ENCODE peak calls at places on chromosomes 4 and X, in five cellular contexts. P is lower leg skin, G is sigmoid colon, A is heart left ventricle, D is GM12891. J is an unnamed sample.
A peak's percentile ranks its signal among the peaks of the same experiment; 100 is the strongest.

GRCh38 chrX:130053236-130053635 is 57.1 kb downstream of the ELF4 start:
- DNase-seq in G (no peak), D (no peak), A (no peak), P (no peak), J (no peak)

GRCh38 chr4:128974203-128974602 is 119.1 kb downstream of the SCLT1 start:
- DNase-seq in P (no peak), G (no peak), A (no peak), D (no peak), J (no peak)

GRCh38 chr4:47668810-47669408 is 169.0 kb downstream of the CORIN start:
- DNase-seq in A (no peak), G (no peak), D (no peak), P (no peak), J (no peak)

GRCh38 chr4:185457136-185457535 is 14.4 kb downstream of the CCDC110 start:
- DNase-seq in P (no peak), G (no peak), A (no peak), D (no peak), J (no peak)

GRCh38 chrX:10017866-10018265 is 50.7 kb downstream of the CLDN34 start:
- DNase-seq in P (no peak), D (no peak), G (peak; percentile 6), A (no peak), J (no peak)

GRCh38 chrX:103613362-103613761 is 5.6 kb downstream of the TCEAL3 start:
- DNase-seq in A (no peak), P (no peak), G (no peak), D (no peak), J (no peak)

GRCh38 chr4:2792396-2792710 is 532 bp upstream of the SH3BP2 start:
- DNase-seq in G (no peak), D (no peak), P (no peak), A (peak; percentile 20), J (no peak)

GRCh38 chr4:120007171-120007894 is 59.3 kb downstream of the MAD2L1 start:
- DNase-seq in P (no peak), A (no peak), D (no peak), G (no peak), J (no peak)

GRCh38 chrX:118188977-118189376 is 72.4 kb upstream of the KLHL13 start:
- DNase-seq in D (no peak), P (no peak), A (no peak), G (no peak), J (no peak)

GRCh38 chrX:69305333-69306062 is 140.2 kb upstream of the PJA1 start:
- DNase-seq in A (no peak), D (no peak), P (no peak), G (no peak), J (no peak)

GRCh38 chr4:77821775-77822174 is 2.6 kb upstream of the CNOT6L start:
- DNase-seq in D (no peak), A (no peak), G (no peak), P (no peak), J (no peak)

GRCh38 chrX:9231491-9231890 is 197.6 kb upstream of the FAM9B start:
- DNase-seq in G (no peak), D (no peak), A (no peak), P (no peak), J (no peak)

GRCh38 chrX:18075603-18076002 is 145.1 kb downstream of the BEND2 start:
- DNase-seq in G (no peak), D (no peak), P (no peak), A (no peak), J (no peak)

GRCh38 chr4:108272566-108272965 is 103.8 kb upstream of the LEF1 start:
- DNase-seq in P (no peak), G (no peak), A (no peak), D (no peak), J (no peak)

GRCh38 chr4:10061650-10062415 is 40.5 kb upstream of the SLC2A9 start:
- DNase-seq in A (no peak), G (no peak), P (no peak), D (no peak), J (no peak)

GRCh38 chr4:184280104-184280503 is 62.4 kb upstream of the ENPP6 start:
- DNase-seq in G (no peak), D (no peak), A (no peak), P (no peak), J (no peak)

GRCh38 chrX:17052210-17052609 is 105.8 kb downstream of the REPS2 start:
- DNase-seq in G (no peak), P (no peak), A (no peak), D (no peak), J (no peak)

GRCh38 chrX:40852573-40852972 is 117.2 kb upstream of the MED14 start:
- DNase-seq in D (no peak), G (no peak), A (no peak), P (no peak), J (no peak)

GRCh38 chr4:158814636-158815035 is 45.8 kb downstream of the FNIP2 start:
- DNase-seq in A (no peak), G (no peak), D (no peak), P (no peak), J (no peak)

GRCh38 chrX:109440475-109440874 is 41.4 kb downstream of the GUCY2F start:
- DNase-seq in D (no peak), P (no peak), G (no peak), A (no peak), J (no peak)

GRCh38 chr4:85367815-85368214 is 107.1 kb upstream of the ARHGAP24 start:
- DNase-seq in P (no peak), G (no peak), D (no peak), A (no peak), J (no peak)

GRCh38 chr4:74096265-74096980 is 2.6 kb downstream of the CXCL2 start:
- DNase-seq in A (no peak), D (no peak), P (no peak), G (no peak), J (no peak)
- TF ChIP-seq POLR2A in A (no peak), D (no peak), P (no peak), G (no peak), J (no peak)

GRCh38 chrX:101348452-101349222 is at the start of gene TIMM8A:
- DNase-seq in P (peak; percentile 70), D (peak; percentile 67), A (peak; percentile 84), G (peak; percentile 89), J (peak; percentile 61)
- TF ChIP-seq POLR2A in P (no peak), D (peak; percentile 81), A (peak; percentile 43), G (no peak), J (peak; percentile 83)

GRCh38 chr4:116531026-116531425 is 554.4 kb downstream of the TRAM1L1 start:
- DNase-seq in G (no peak), P (no peak), A (no peak), D (no peak), J (no peak)

GRCh38 chr4:116537828-116538227 is 547.5 kb downstream of the TRAM1L1 start:
- DNase-seq in D (no peak), A (no peak), G (no peak), P (no peak), J (no peak)

GRCh38 chr4:116529129-116529528 is 556.2 kb downstream of the TRAM1L1 start:
- DNase-seq in A (no peak), G (no peak), D (no peak), P (no peak), J (no peak)

DNA sequence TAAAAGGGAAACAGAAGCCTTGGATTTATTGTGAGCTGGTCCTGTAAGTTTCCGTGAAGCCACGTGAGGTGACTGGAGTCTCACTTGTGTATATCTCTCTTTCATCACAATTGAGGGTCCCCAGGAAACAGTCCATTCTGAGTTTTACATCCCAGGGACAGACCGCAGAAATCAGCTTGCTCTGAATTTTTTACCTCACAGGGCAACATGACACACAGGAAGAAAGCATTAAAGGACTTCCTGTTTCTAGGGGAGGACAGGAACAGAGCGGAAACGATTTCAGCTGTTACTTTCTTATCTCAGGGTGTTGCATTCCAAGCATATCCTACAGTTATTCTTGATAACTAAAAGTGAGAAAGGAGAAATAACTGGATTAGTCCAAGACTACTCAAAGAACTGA is 553.5 kb downstream of the TRAM1L1 start:
- DNase-seq in A (no peak), P (no peak), G (no peak), D (no peak), J (no peak)
- TF ChIP-seq POLR2A in A (no peak), P (no peak), G (no peak), D (no peak), J (no peak)

DNA sequence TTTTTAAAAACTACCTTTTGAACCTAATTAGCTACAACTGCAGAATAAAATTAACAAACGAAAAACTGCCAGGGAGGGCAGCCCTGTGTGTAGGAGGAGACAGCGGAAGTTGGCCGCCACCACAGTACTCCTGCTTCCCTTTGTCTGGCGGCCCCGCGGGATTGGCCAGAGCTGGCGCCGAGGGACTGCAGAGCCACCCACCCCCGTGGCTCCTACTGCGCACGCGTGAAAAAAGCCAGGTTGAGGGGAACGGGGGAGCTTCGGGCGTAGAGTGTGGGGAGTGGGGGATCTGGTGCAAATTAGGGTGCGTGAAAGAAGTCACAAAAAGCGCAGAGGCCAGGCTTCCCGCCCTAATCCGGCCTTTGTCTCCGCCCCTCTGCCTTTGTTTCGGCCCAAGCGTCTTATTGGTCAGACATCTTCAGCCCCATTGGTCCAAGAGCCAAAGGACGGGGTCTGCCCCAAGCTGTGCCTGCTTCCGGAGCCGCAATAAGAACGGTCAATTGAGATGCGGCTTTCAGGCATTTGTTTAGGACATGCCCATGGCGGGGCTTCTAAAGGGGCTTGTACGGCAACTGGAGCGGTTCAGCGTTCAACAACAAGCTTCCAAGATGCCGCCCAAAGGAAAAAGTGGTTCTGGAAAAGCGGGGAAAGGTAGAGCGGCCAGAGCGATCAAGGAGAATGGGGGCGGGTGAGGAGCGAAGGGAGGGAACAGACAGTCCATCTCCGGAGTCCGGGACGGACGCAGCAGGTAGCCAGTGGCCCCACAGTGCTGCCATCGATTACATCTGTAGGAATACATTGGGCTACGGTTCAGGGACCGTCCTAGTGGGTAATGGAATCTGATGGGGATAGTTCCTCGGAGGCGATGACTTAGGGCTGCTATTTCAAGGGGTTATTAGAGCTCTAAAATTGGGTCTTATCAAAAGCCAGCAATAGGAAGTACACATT is at the start of gene PIN4:
- DNase-seq in P (peak; percentile 89), D (peak; percentile 50), G (peak; percentile 96), A (peak; percentile 90), J (peak; percentile 77)
- TF ChIP-seq POLR2A in P (no peak), D (no peak), G (no peak), A (peak; percentile 61), J (peak; percentile 32)

DNA sequence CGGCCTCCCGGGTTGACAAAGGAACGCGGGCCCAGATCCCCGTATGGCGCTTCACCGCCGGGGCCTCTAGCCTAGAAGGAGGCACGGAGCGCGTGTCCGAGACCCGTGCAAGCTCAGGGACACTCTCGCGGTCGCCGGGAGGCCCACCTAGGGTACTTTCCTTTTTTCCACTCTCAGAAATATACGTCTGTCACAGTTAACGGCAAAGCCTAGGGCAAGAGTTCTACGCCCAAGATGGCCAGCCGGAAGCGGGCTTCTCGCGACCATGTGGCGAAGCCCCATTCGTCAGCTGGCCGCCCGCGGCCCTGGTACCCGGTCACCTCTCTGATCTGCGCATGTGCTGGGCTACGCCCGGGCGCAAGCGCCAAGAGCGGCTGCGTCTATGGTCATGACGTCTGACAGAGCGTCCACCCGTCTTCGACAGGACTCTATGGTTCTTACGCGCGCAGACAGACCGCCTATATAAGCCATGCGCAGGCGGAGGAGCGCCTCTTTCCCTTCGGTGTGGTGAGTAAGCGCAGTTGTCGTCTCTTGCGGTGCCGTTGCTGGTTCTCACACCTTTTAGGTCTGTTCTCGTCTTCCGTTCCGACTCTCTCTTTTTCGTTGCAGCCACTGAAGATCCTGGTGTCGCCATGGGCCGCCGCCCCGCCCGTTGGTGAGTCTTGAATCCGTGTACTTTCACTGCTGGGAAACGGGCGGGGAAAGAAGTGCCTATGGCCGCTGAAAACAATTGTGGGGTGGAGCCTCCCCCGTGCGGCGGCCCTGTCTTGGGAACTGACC is at the start of gene RPL10:
- DNase-seq in A (peak; percentile 93), G (peak; percentile 98), D (peak; percentile 80), P (peak; percentile 93), J (peak; percentile 71)
- TF ChIP-seq POLR2A in A (peak; percentile 91), G (peak; percentile 95), D (peak; percentile 100), P (peak; percentile 88), J (peak; percentile 99)